ENCODE peak calls at places on chromosomes 7 and 10, in five cellular contexts. One of them, this sample, is unnamed.

GRCh38 chr10:63376560-63377304 is 89.0 kb downstream of the JMJD1C start:
- DNase-seq in aorta: no peak
- DNase-seq in fibroblast of lung: peak
- DNase-seq in ovary: no peak
- DNase-seq in fibroblast of pulmonary artery: peak
- DNase-seq in this sample: no peak

GRCh38 chr7:70523626-70524351 is 608.2 kb upstream of the GALNT17 start:
- DNase-seq in fibroblast of pulmonary artery: no peak
- DNase-seq in fibroblast of lung: peak
- DNase-seq in ovary: no peak
- DNase-seq in aorta: no peak
- DNase-seq in this sample: no peak

GRCh38 chr10:55820071-55820470 is 541.0 kb downstream of the ZWINT start:
- DNase-seq in fibroblast of pulmonary artery: no peak
- DNase-seq in ovary: no peak
- DNase-seq in fibroblast of lung: no peak
- DNase-seq in aorta: no peak
- DNase-seq in this sample: no peak

GRCh38 chr10:129513312-129513711 is 46.3 kb downstream of the MGMT start:
- DNase-seq in fibroblast of lung: no peak
- DNase-seq in fibroblast of pulmonary artery: no peak
- DNase-seq in aorta: no peak
- DNase-seq in ovary: no peak
- DNase-seq in this sample: no peak

GRCh38 chr10:23195846-23196200 is 3.7 kb downstream of the PTF1A start:
- DNase-seq in fibroblast of pulmonary artery: no peak
- DNase-seq in ovary: no peak
- DNase-seq in aorta: no peak
- DNase-seq in fibroblast of lung: no peak
- DNase-seq in this sample: no peak

GRCh38 chr7:3065724-3066143 is 22.1 kb upstream of the CARD11 start:
- DNase-seq in fibroblast of pulmonary artery: peak
- DNase-seq in fibroblast of lung: peak
- DNase-seq in ovary: no peak
- DNase-seq in aorta: no peak
- DNase-seq in this sample: no peak

GRCh38 chr10:21523007-21523406 is 2.5 kb downstream of the SKIDA1 start:
- DNase-seq in aorta: no peak
- DNase-seq in ovary: no peak
- DNase-seq in fibroblast of lung: peak
- DNase-seq in fibroblast of pulmonary artery: no peak
- DNase-seq in this sample: no peak

GRCh38 chr7:138433583-138434437 is 26.2 kb upstream of the TRIM24 start:
- DNase-seq in ovary: no peak
- DNase-seq in aorta: no peak
- DNase-seq in fibroblast of pulmonary artery: no peak
- DNase-seq in fibroblast of lung: no peak
- DNase-seq in this sample: no peak

GRCh38 chr10:10209152-10209551 is 808.5 kb upstream of the CELF2 start:
- DNase-seq in fibroblast of pulmonary artery: peak
- DNase-seq in ovary: peak
- DNase-seq in fibroblast of lung: peak
- DNase-seq in aorta: no peak
- DNase-seq in this sample: peak

GRCh38 chr7:23055582-23056178 is 41.8 kb upstream of the HYCC1 start:
- DNase-seq in fibroblast of pulmonary artery: peak
- DNase-seq in fibroblast of lung: peak
- DNase-seq in aorta: no peak
- DNase-seq in ovary: no peak
- DNase-seq in this sample: no peak

GRCh38 chr7:44219371-44220045 is 18.7 kb downstream of the YKT6 start:
- DNase-seq in fibroblast of lung: no peak
- DNase-seq in fibroblast of pulmonary artery: no peak
- DNase-seq in ovary: no peak
- DNase-seq in aorta: no peak
- DNase-seq in this sample: peak

GRCh38 chr10:31709501-31709900 is 219.1 kb downstream of the ARHGAP12 start:
- DNase-seq in fibroblast of lung: no peak
- DNase-seq in aorta: no peak
- DNase-seq in fibroblast of pulmonary artery: no peak
- DNase-seq in ovary: no peak
- DNase-seq in this sample: no peak

GRCh38 chr10:15245530-15245929 is 77.0 kb upstream of the NMT2 start:
- DNase-seq in ovary: no peak
- DNase-seq in fibroblast of lung: no peak
- DNase-seq in aorta: no peak
- DNase-seq in fibroblast of pulmonary artery: no peak
- DNase-seq in this sample: no peak

GRCh38 chr10:865257-865656 is 66.2 kb downstream of the LARP4B start:
- DNase-seq in fibroblast of pulmonary artery: no peak
- DNase-seq in fibroblast of lung: no peak
- DNase-seq in aorta: no peak
- DNase-seq in ovary: no peak
- DNase-seq in this sample: no peak

GRCh38 chr7:11473220-11473619 is 358.8 kb downstream of the THSD7A start:
- DNase-seq in aorta: no peak
- DNase-seq in fibroblast of pulmonary artery: no peak
- DNase-seq in ovary: no peak
- DNase-seq in fibroblast of lung: no peak
- DNase-seq in this sample: no peak

GRCh38 chr10:48470893-48471805 is 133.7 kb downstream of the ARHGAP22 start:
- DNase-seq in fibroblast of pulmonary artery: no peak
- DNase-seq in ovary: no peak
- DNase-seq in fibroblast of lung: peak
- DNase-seq in aorta: peak
- DNase-seq in this sample: no peak

GRCh38 chr7:27351786-27352185 is 109.2 kb downstream of the EVX1 start:
- DNase-seq in fibroblast of lung: no peak
- DNase-seq in aorta: no peak
- DNase-seq in fibroblast of pulmonary artery: no peak
- DNase-seq in ovary: no peak
- DNase-seq in this sample: no peak

GRCh38 chr10:3330687-3331086 is 158.1 kb upstream of the PITRM1 start:
- DNase-seq in aorta: no peak
- DNase-seq in ovary: no peak
- DNase-seq in fibroblast of pulmonary artery: peak
- DNase-seq in fibroblast of lung: peak
- DNase-seq in this sample: no peak

GRCh38 chr10:78248651-78249464 is 215.2 kb downstream of the RPS24 start:
- DNase-seq in fibroblast of lung: peak
- DNase-seq in aorta: no peak
- DNase-seq in ovary: peak
- DNase-seq in fibroblast of pulmonary artery: peak
- DNase-seq in this sample: no peak

GRCh38 chr10:126877390-126877789 is 27.8 kb upstream of the DOCK1 start:
- DNase-seq in fibroblast of pulmonary artery: no peak
- DNase-seq in fibroblast of lung: no peak
- DNase-seq in ovary: no peak
- DNase-seq in aorta: no peak
- DNase-seq in this sample: no peak

GRCh38 chr7:32890553-32891045 is 961 bp downstream of the KBTBD2 start:
- DNase-seq in aorta: no peak
- DNase-seq in fibroblast of lung: peak
- DNase-seq in ovary: no peak
- DNase-seq in fibroblast of pulmonary artery: peak
- DNase-seq in this sample: no peak

GRCh38 chr10:95242581-95243317 is 48.1 kb downstream of the PDLIM1 start:
- DNase-seq in aorta: no peak
- DNase-seq in ovary: no peak
- DNase-seq in fibroblast of pulmonary artery: peak
- DNase-seq in fibroblast of lung: peak
- DNase-seq in this sample: no peak

GRCh38 chr10:117254338-117254737 is 13.4 kb downstream of the SLC18A2 start:
- DNase-seq in ovary: no peak
- DNase-seq in aorta: peak
- DNase-seq in fibroblast of pulmonary artery: no peak
- DNase-seq in fibroblast of lung: no peak
- DNase-seq in this sample: no peak

GRCh38 chr7:81308643-81309354 is 389.9 kb upstream of the SEMA3C start:
- DNase-seq in ovary: no peak
- DNase-seq in aorta: no peak
- DNase-seq in fibroblast of pulmonary artery: peak
- DNase-seq in fibroblast of lung: no peak
- DNase-seq in this sample: no peak

GRCh38 chr7:152336754-152337368 is 98.9 kb downstream of the KMT2C start:
- DNase-seq in fibroblast of pulmonary artery: peak
- DNase-seq in fibroblast of lung: peak
- DNase-seq in aorta: no peak
- DNase-seq in ovary: no peak
- DNase-seq in this sample: no peak

GRCh38 chr7:46024263-46024916 is 103.3 kb upstream of the IGFBP3 start:
- DNase-seq in ovary: no peak
- DNase-seq in fibroblast of lung: no peak
- DNase-seq in fibroblast of pulmonary artery: no peak
- DNase-seq in aorta: no peak
- DNase-seq in this sample: no peak

GRCh38 chr7:66859794-66860645 is 61.0 kb upstream of the TMEM248 start:
- DNase-seq in aorta: no peak
- DNase-seq in fibroblast of pulmonary artery: no peak
- DNase-seq in fibroblast of lung: peak
- DNase-seq in ovary: no peak
- DNase-seq in this sample: no peak

GRCh38 chr10:30738416-30738815 is 108.9 kb upstream of the LYZL2 start:
- DNase-seq in fibroblast of pulmonary artery: no peak
- DNase-seq in aorta: no peak
- DNase-seq in ovary: no peak
- DNase-seq in fibroblast of lung: no peak
- DNase-seq in this sample: no peak

GRCh38 chr7:37234928-37235327 is 213.7 kb downstream of the ELMO1 start:
- DNase-seq in fibroblast of pulmonary artery: peak
- DNase-seq in fibroblast of lung: no peak
- DNase-seq in ovary: no peak
- DNase-seq in aorta: no peak
- DNase-seq in this sample: no peak

GRCh38 chr7:25861704-25862253 is 290.2 kb upstream of the NFE2L3 start:
- DNase-seq in ovary: no peak
- DNase-seq in aorta: no peak
- DNase-seq in fibroblast of pulmonary artery: no peak
- DNase-seq in fibroblast of lung: no peak
- DNase-seq in this sample: no peak

GRCh38 chr7:41224063-41224763 is 478.7 kb downstream of the INHBA start:
- DNase-seq in fibroblast of lung: peak
- DNase-seq in fibroblast of pulmonary artery: peak
- DNase-seq in ovary: no peak
- DNase-seq in aorta: no peak
- DNase-seq in this sample: no peak
- H3K4me3 ChIP-seq in fibroblast of lung: no peak
- H3K4me3 ChIP-seq in fibroblast of pulmonary artery: no peak
- H3K4me3 ChIP-seq in ovary: no peak
- H3K4me3 ChIP-seq in aorta: no peak
- H3K4me3 ChIP-seq in this sample: no peak

GRCh38 chr10:53447576-53447975 is 675.0 kb upstream of the MBL2 start:
- DNase-seq in ovary: no peak
- DNase-seq in fibroblast of pulmonary artery: no peak
- DNase-seq in aorta: no peak
- DNase-seq in fibroblast of lung: no peak
- DNase-seq in this sample: no peak
- H3K4me3 ChIP-seq in ovary: no peak
- H3K4me3 ChIP-seq in fibroblast of pulmonary artery: no peak
- H3K4me3 ChIP-seq in aorta: no peak
- H3K4me3 ChIP-seq in fibroblast of lung: no peak
- H3K4me3 ChIP-seq in this sample: no peak

GRCh38 chr7:29336851-29337627 is 142.5 kb downstream of the CHN2 start:
- DNase-seq in ovary: no peak
- DNase-seq in fibroblast of pulmonary artery: no peak
- DNase-seq in fibroblast of lung: no peak
- DNase-seq in aorta: no peak
- DNase-seq in this sample: no peak
- H3K4me3 ChIP-seq in ovary: no peak
- H3K4me3 ChIP-seq in fibroblast of pulmonary artery: no peak
- H3K4me3 ChIP-seq in fibroblast of lung: no peak
- H3K4me3 ChIP-seq in aorta: no peak
- H3K4me3 ChIP-seq in this sample: no peak

DNA sequence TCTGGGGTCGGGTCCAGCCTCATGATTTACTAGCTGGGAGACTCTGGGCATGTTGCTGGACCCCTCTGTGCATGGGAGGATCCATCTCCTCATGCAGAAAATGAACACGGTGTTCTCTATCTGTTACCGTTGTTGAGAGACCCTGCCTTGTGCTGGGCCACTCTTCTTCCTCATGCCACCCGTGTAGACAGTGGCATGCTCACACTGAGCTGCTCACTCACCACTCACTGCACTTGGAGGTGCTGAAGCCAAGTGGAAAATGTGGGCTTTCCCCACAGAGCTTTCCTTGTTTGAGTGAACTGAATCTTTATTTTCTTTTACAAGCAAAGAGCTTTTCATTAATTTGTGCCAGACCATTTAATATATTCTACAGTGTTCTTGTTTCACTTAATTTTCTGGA is 77.5 kb upstream of the GDF10 start:
- DNase-seq in fibroblast of pulmonary artery: no peak
- DNase-seq in fibroblast of lung: no peak
- DNase-seq in aorta: no peak
- DNase-seq in ovary: no peak
- DNase-seq in this sample: no peak
- H3K4me3 ChIP-seq in fibroblast of pulmonary artery: no peak
- H3K4me3 ChIP-seq in fibroblast of lung: no peak
- H3K4me3 ChIP-seq in aorta: no peak
- H3K4me3 ChIP-seq in ovary: no peak
- H3K4me3 ChIP-seq in this sample: no peak

GRCh38 chr7:4631021-4631663 is 51.0 kb upstream of the FOXK1 start:
- DNase-seq in fibroblast of pulmonary artery: no peak
- DNase-seq in aorta: no peak
- DNase-seq in ovary: no peak
- DNase-seq in fibroblast of lung: no peak
- DNase-seq in this sample: no peak

GRCh38 chr7:4631664-4632171 is 50.4 kb upstream of the FOXK1 start:
- DNase-seq in ovary: peak
- DNase-seq in aorta: peak
- DNase-seq in fibroblast of lung: peak
- DNase-seq in fibroblast of pulmonary artery: peak
- DNase-seq in this sample: peak

GRCh38 chr7:4634166-4634565 is 47.9 kb upstream of the FOXK1 start:
- DNase-seq in ovary: no peak
- DNase-seq in fibroblast of pulmonary artery: peak
- DNase-seq in aorta: no peak
- DNase-seq in fibroblast of lung: peak
- DNase-seq in this sample: no peak

GRCh38 chr7:4629287-4629905 is 52.7 kb upstream of the FOXK1 start:
- DNase-seq in ovary: no peak
- DNase-seq in fibroblast of pulmonary artery: no peak
- DNase-seq in fibroblast of lung: no peak
- DNase-seq in aorta: no peak
- DNase-seq in this sample: no peak

GRCh38 chr7:4633012-4633411 is 49.1 kb upstream of the FOXK1 start:
- DNase-seq in aorta: no peak
- DNase-seq in ovary: no peak
- DNase-seq in fibroblast of lung: peak
- DNase-seq in fibroblast of pulmonary artery: peak
- DNase-seq in this sample: no peak
- H3K4me3 ChIP-seq in aorta: no peak
- H3K4me3 ChIP-seq in ovary: no peak
- H3K4me3 ChIP-seq in fibroblast of lung: no peak
- H3K4me3 ChIP-seq in fibroblast of pulmonary artery: no peak
- H3K4me3 ChIP-seq in this sample: no peak